ENCODE peak calls at places on chromosomes 16 and 17, in four cellular contexts. Q, G, K and I are unnamed samples.

GRCh38 chr17:40485851-40486512 is 15.4 kb downstream of the TNS4 start:
- DNase-seq in Q (no peak), K (peak), G (peak), I (peak)

GRCh38 chr17:28745052-28745776 is 1.4 kb downstream of the TRAF4 start:
- DNase-seq in K (no peak), Q (peak), G (no peak), I (no peak)

GRCh38 chr17:19271751-19272357 is 34.7 kb downstream of the EPN2 start:
- DNase-seq in Q (no peak), G (no peak), K (no peak), I (no peak)

GRCh38 chr17:79633154-79633553 is 22.3 kb upstream of the RBFOX3 start:
- DNase-seq in Q (no peak), G (no peak), K (no peak), I (no peak)

GRCh38 chr16:14302399-14303181 is 231.5 kb downstream of the MRTFB start:
- DNase-seq in G (no peak), Q (peak), K (no peak), I (no peak)

GRCh38 chr17:32356750-32357149 is 6.8 kb downstream of the ZNF207 start:
- DNase-seq in G (no peak), Q (no peak), K (no peak), I (no peak)

GRCh38 chr17:71759422-71760060 is 361.3 kb upstream of the SOX9 start:
- DNase-seq in Q (no peak), K (no peak), G (no peak), I (no peak)

GRCh38 chr16:87421369-87421912 is 29.3 kb downstream of the MAP1LC3B start:
- DNase-seq in Q (no peak), K (no peak), G (no peak), I (no peak)

GRCh38 chr16:14309001-14309886 is 238.1 kb downstream of the MRTFB start:
- DNase-seq in Q (peak), K (no peak), G (no peak), I (no peak)

GRCh38 chr17:76132574-76133338 is 8.3 kb downstream of the FOXJ1 start:
- DNase-seq in Q (peak), G (no peak), K (no peak), I (no peak)

GRCh38 chr17:76131061-76131691 is 9.9 kb downstream of the FOXJ1 start:
- DNase-seq in Q (no peak), G (no peak), K (no peak), I (no peak)

GRCh38 chr17:76131692-76132573 is 9.1 kb downstream of the FOXJ1 start:
- DNase-seq in G (no peak), K (no peak), Q (no peak), I (no peak)

GRCh38 chr17:76125922-76126321 is 15.1 kb downstream of the FOXJ1 start:
- DNase-seq in Q (no peak), G (no peak), K (no peak), I (no peak)

GRCh38 chr17:76130473-76130872 is 10.6 kb downstream of the FOXJ1 start:
- DNase-seq in K (no peak), G (no peak), Q (no peak), I (no peak)
- H3K4me3 ChIP-seq in K (no peak), G (no peak), Q (no peak), I (no peak)

DNA sequence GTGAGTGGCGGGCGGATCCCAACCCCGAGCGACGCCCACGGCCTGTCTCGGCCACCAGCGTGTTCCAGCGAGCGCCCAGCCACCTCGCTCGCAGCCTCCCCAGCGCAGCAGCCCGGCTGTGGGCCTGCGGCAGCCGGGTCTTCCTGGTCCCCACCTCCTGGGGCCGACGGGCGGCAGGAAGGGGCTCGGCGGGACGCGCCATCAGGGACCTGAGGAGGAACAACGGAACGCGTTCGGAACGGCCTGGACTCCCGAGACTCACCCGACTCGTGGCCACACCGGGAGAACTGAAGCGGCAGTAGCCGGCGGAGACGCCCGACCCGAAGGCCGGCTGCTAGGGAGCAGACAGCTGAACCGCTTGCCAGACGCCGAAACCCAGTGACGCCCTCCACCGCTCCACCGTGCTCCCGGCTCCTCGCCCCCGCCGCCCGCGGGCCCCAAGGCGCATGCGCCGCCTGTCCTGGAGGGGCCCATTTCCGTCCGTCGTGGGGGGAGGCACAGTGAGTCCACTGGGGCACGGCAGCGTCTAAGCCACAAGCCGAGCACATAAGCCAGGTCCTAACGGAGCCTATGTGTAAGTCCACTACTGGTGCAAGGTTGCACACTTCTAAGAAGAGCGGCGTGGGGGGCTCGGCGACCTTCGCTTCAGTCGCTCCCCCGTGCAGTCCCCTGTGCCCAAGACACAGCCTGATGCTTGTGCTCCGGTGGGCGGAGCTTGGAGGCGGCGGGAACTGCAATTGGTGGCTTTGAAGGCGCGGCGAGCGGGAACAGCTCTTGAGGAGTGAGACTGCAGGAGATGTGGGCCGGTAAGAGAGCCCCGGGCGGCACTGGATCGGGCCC is at the start of the genes CENPN and CMC2:
- DNase-seq in G (peak), K (peak), Q (peak), I (peak)
- TF ChIP-seq CTCF in G (no peak), K (no peak), Q (no peak), I (no peak)

GRCh38 chr17:49971848-49972485 is 3.0 kb downstream of the DLX4 start:
- DNase-seq in G (no peak), Q (peak), K (no peak), I (no peak)
- H3K4me3 ChIP-seq in G (no peak), Q (peak), K (no peak), I (no peak)

GRCh38 chr17:7313028-7313889 is 1.9 kb downstream of the GPS2 start:
- DNase-seq in G (peak), K (no peak), Q (no peak), I (no peak)
- TF ChIP-seq CTCF in G (no peak), K (no peak), Q (no peak), I (no peak)

GRCh38 chr17:60077226-60077625 is 1.5 kb downstream of the HEATR6 start:
- DNase-seq in K (no peak), G (no peak), Q (peak), I (no peak)
- H3K4me3 ChIP-seq in K (peak), G (peak), Q (peak), I (no peak)